ENCODE peak calls at places on chromosomes 3 and 15, in four cellular contexts. R is heart right ventricle, Y is kidney, A is RWPE1. N is an unnamed sample.

GRCh38 chr3:161035711-161036110 is 69.4 kb downstream of the B3GALNT1 start:
- DNase-seq in Y (no peak), R (no peak), A (no peak), N (no peak)

GRCh38 chr15:45198337-45199135 is 10.8 kb upstream of the SHF start:
- DNase-seq in A (peak), Y (peak), R (peak), N (peak)

GRCh38 chr15:94324835-94325767 is 93.7 kb downstream of the MCTP2 start:
- DNase-seq in Y (no peak), A (peak), R (no peak), N (no peak)

GRCh38 chr3:96813134-96813819 is 1.1 kb upstream of the EPHA6 start:
- DNase-seq in Y (peak), A (peak), R (peak), N (peak)

GRCh38 chr3:183743231-183743630 is 45.6 kb downstream of the YEATS2 start:
- DNase-seq in Y (no peak), R (no peak), A (no peak), N (no peak)

GRCh38 chr3:123733805-123734526 is 149.1 kb upstream of the HACD2 start:
- DNase-seq in Y (no peak), A (peak), R (no peak), N (peak)

GRCh38 chr3:101732240-101732641 is 7.8 kb downstream of the CEP97 start:
- DNase-seq in A (no peak), R (no peak), Y (no peak), N (no peak)

GRCh38 chr3:21390136-21390535 is 360.9 kb downstream of the ZNF385D start:
- DNase-seq in Y (no peak), R (no peak), A (no peak), N (peak)

GRCh38 chr3:171121801-171122200 is 95.3 kb upstream of the SLC2A2 start:
- DNase-seq in R (no peak), Y (no peak), A (no peak), N (no peak)

GRCh38 chr3:194254032-194254431 is 97.1 kb downstream of the CPN2 start:
- DNase-seq in R (no peak), Y (no peak), A (no peak), N (no peak)

GRCh38 chr3:43797794-43798193 is 107.1 kb downstream of the ABHD5 start:
- DNase-seq in R (no peak), A (no peak), Y (no peak), N (no peak)

GRCh38 chr3:100384735-100385134 is 16.2 kb downstream of the TOMM70 start:
- DNase-seq in R (no peak), A (no peak), Y (no peak), N (no peak)

GRCh38 chr15:94793641-94794040 is 562.3 kb downstream of the MCTP2 start:
- DNase-seq in Y (no peak), A (peak), R (no peak), N (no peak)

GRCh38 chr15:28084547-28084946 is 14.6 kb downstream of the OCA2 start:
- DNase-seq in R (no peak), A (no peak), Y (no peak), N (no peak)

GRCh38 chr3:133641254-133641653 is 20.5 kb downstream of the TOPBP1 start:
- DNase-seq in A (no peak), R (no peak), Y (no peak), N (no peak)

GRCh38 chr3:116863842-116864626 is 154.5 kb downstream of the TUSC7 start:
- DNase-seq in Y (no peak), A (peak), R (no peak), N (no peak)

DNA sequence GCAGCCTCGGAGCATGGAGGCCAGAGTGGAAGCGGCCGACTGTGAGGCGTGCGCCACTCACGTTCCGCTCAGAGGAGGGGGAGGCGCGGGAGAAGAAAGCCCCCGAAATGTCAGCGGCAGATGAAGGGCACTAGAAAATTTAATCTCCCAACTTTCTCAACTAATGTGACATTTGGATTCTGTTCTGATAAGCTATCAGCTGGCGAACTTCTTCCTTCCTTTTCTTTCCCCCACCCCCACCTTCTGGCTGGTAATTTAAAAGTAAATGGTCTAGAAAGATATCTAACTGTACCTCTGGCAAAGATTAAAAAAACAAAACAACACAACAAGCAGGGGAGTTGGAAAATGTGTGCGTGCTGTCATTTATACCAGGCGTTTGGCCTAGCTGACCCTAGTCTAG is 26.4 kb upstream of the TMEM115 start:
- DNase-seq in R (no peak), A (no peak), Y (no peak), N (no peak)
- TF ChIP-seq CTCF in R (no peak), A (no peak), Y (no peak), N (no peak)

GRCh38 chr15:76905855-76906254 is 715 bp upstream of the SCAPER start:
- DNase-seq in R (peak), A (no peak), Y (no peak), N (no peak)

GRCh38 chr15:76901965-76902364 is 3.2 kb downstream of the SCAPER start:
- DNase-seq in Y (no peak), A (no peak), R (no peak), N (no peak)

GRCh38 chr15:76904461-76905012 is 603 bp downstream of the SCAPER start:
- DNase-seq in A (peak), Y (no peak), R (peak), N (no peak)

GRCh38 chr15:76905013-76905839 is at the start of gene SCAPER:
- DNase-seq in Y (peak), A (peak), R (peak), N (peak)

DNA sequence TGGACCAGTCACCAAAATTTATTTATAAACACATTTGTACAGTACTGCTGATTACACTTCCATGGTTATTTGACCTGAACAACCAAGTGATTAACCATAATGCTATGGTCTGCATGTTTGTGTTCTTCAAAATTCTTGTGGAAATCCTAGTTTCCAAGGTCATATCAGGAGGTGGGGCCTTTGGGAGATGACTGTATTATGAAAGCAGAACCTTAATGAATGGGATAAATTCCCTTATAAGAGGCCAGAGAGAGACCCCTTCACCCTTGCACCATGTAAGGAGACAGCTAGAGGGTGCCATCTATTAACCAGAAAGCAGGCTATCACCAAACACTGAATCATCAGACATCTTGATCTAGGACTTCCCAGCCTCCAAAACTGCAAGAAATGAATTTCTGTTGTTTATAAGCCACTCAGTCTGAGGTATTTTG is 1.9 kb downstream of the SCAPER start:
- DNase-seq in R (no peak), Y (no peak), A (no peak), N (peak)
- TF ChIP-seq CTCF in R (peak), Y (no peak), A (peak), N (peak)

GRCh38 chr3:104269771-104270170 is 1096.9 kb upstream of the ALCAM start:
- DNase-seq in R (no peak), Y (no peak), A (no peak), N (no peak)
- TF ChIP-seq CTCF in R (no peak), Y (no peak), A (no peak), N (no peak)

DNA sequence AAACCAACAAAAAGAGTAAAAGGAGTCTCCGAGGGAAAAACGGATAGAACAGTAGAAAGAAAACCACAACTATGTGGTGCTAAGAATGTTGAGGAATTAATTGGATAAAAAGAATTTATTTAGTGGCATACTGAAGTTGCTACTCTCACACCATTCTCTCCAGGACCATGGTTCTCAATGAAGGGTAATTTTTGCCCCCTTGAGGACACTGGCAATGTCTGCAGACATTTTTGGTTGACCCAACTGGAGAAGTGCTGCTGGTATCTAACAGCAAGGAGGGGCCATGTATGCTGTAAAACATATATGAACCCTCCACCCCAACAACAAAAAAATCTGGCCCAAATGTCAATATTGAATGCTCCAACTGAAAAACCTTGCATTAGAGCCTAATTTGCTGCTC is 85.9 kb upstream of the CSPG5 start:
- DNase-seq in Y (no peak), A (no peak), R (no peak), N (peak)
- TF ChIP-seq CTCF in Y (no peak), A (no peak), R (no peak), N (peak)

GRCh38 chr15:100341662-100342560 is at the start of gene ADAMTS17:
- DNase-seq in Y (peak), A (peak), R (peak), N (no peak)
- TF ChIP-seq CTCF in Y (peak), A (peak), R (peak), N (peak)

DNA sequence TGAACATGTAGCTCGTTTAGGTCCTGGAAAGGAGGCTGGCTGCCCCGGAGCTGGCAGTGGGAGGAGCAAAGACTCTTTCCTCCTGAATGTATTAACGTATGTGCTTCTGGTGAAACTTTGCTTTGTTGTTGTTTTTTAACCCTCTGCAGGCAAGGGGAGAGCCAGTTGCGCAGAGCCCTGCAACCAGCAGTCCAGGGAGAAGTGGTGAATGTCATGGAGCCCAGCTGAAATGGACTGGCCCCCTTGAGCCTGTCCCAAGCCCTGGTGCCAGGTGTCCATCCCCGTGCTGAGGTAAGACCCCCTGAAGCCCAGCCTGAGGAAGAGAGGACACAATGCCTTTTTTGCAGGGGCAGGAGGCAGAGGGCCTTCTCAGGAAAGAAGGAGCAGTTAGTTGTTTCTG is 33.3 kb downstream of the ST6GAL1 start:
- DNase-seq in A (no peak), R (no peak), Y (no peak), N (no peak)
- TF ChIP-seq CTCF in A (no peak), R (no peak), Y (no peak), N (no peak)